ENCODE peak calls at places on chromosomes 2 and 18, in four cellular contexts. E is A549, D is K562, S is H1. X is an unnamed sample.

GRCh38 chr18:8876887-8877286 is 171.5 kb downstream of the MTCL1 start:
- DNase-seq in E (no peak), S (no peak), D (no peak), X (no peak)

GRCh38 chr2:225192869-225193268 is 150.6 kb upstream of the DOCK10 start:
- DNase-seq in E (no peak), S (no peak), D (no peak), X (no peak)

GRCh38 chr18:55650363-55650870 is 62.4 kb upstream of the TCF4 start:
- DNase-seq in E (no peak), S (no peak), D (no peak), X (no peak)

GRCh38 chr18:76621782-76622495 is 126.9 kb upstream of the ZNF516 start:
- DNase-seq in E (no peak), S (no peak), D (no peak), X (no peak)

GRCh38 chr18:5066380-5066977 is 130.6 kb downstream of the AKAIN1 start:
- DNase-seq in S (peak), D (peak), E (no peak), X (peak)

GRCh38 chr2:79935771-79936657 is 368.5 kb downstream of the LRRTM1 start:
- DNase-seq in S (peak), D (peak), E (peak), X (peak)

GRCh38 chr2:233831011-233831721 is 23.2 kb downstream of the HJURP start:
- DNase-seq in E (no peak), S (no peak), D (no peak), X (no peak)

GRCh38 chr2:64203131-64204005 is 59.1 kb upstream of the PELI1 start:
- DNase-seq in E (no peak), D (no peak), S (no peak), X (no peak)

GRCh38 chr2:211455225-211455841 is 898.9 kb downstream of the CPS1 start:
- DNase-seq in S (no peak), D (peak), E (peak), X (peak)

GRCh38 chr2:151999058-151999457 is 99.8 kb downstream of the CACNB4 start:
- DNase-seq in D (peak), S (no peak), E (peak), X (peak)

GRCh38 chr2:170886391-170886790 is 42.7 kb upstream of the GORASP2 start:
- DNase-seq in E (no peak), S (no peak), D (no peak), X (no peak)

GRCh38 chr2:16055848-16056580 is 115.7 kb downstream of the MYCN start:
- DNase-seq in E (no peak), D (no peak), S (no peak), X (no peak)

GRCh38 chr2:61252031-61252430 is 90.0 kb downstream of the C2orf74 start:
- DNase-seq in E (no peak), D (no peak), S (no peak), X (no peak)
- TF ChIP-seq PHF8 in E (no peak), D (no peak), S (no peak), X (no peak)

DNA sequence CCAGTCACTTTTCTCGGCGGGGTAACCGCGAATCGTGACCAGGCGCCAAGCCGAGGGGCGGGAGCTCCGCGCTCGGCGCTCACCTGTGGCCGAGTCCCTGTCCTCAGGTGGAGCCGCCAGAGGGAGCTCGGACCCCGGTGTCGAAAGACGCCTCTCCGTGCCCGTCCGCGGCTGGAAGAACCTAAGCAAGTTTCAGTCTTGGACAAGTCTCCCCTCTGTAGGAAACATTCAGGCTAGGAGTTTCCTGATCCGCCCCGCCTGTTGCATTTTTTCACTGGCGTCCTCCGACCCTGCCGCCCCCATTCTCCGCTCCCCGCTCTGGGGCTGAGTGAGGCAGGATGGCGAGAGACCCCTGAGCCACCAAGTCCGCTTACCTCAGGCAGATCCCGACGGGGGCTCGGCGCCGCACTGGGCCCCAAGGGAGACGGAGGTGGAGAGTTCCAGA is 511 bp downstream of the DSEL start:
- DNase-seq in D (peak), S (no peak), E (peak), X (peak)
- TF ChIP-seq CTCF in D (peak), S (peak), E (peak), X (peak)

DNA sequence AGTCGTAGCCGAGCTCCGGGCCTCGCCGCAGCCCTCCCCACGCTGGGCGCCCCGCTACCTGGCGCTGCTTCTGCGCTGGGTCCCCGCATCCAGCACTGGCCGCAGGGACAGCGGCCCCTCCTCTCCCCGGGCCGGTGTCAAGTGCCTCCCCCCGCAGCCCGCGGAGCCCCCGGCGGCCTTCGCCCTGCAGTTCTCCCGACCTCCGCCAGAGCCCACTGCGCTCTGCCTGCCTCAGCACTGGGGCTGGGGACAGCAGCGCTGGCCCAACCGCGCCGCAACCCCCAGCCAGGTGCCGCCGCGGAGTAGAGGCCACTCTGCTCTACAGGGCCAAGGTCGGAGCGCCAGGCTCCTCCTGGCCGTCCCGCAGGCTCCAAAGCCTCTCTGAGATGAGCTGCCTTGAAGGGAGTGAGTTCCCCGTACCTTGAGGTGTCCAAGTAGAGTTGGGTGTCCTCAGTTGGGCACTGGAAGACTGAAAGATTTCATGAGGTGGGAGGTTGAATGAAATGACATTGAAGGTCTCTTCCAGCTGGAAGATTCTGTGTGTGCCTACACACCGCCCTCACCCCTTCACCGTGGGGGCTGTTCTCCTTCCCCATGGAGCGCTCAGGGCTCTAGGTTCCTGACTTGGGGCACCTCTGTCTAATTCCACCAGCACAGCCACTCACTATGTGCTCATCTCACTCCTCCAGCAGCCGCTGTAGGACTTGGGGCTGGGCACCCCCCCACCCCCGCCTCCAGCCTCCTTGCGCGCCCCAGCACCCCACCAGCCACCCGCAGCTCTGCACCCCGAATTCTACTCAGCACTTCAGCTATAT is 854 bp upstream of the DNMT3A start:
- DNase-seq in S (peak), E (peak), D (peak), X (peak)
- TF ChIP-seq PHF8 in S (peak), E (no peak), D (no peak), X (peak)

DNA sequence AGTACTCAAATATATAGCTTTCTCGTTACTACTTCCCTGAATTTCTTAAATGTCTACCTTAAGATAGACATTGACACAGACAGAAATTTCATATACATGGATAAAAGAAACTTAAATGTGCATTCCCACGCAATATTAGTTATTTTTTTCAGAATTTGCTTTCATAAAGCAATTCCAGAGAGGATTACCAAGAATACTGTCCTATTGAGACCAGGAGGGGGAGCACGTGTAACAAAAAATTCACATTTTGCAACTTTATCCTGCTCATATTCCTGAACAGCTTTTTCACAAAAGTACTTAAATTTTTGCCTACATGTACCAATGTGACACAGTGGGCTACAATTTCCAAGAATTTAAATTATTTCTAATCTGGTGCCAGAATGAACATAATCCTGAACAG is 30.7 kb upstream of the ERCC3 start:
- DNase-seq in D (peak), E (peak), S (no peak), X (peak)
- TF ChIP-seq CTCF in D (peak), E (peak), S (peak), X (peak)

DNA sequence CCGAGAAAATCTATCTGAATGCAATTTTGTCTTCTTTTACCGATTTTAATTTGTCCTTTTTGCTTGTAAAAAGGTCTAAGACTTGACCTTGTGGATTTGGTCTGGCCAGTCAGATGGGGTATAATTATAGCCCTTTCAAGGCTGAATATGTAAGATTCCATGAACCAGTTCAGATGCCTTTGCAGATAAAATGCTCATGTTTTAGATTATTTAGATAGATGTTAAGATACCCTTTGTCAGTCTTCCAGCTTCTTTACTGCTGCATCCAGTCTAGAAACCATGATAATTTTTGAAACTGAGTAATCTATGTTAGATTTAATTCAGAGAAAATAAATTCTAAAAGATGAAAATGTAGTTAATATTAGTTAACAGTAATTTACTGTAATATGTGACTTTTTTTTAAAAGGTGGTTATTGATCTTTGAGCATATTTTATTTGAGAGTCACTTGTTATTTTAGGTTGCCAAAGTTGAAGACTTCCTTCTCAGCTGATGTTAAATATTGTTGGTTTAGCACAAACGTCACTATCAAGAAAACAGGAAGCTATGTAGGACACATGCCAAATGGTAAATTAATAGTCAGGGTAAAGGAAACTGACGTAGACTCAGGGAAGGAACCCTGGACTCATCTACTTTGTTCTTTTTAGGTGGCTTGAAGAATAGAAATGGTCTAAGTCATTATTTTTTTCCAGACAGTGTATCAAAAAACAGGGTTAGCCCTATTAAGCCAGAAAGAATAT is 29.8 kb downstream of the BABAM2 start:
- DNase-seq in E (peak), D (no peak), S (no peak), X (peak)
- TF ChIP-seq PHF8 in E (no peak), D (no peak), S (no peak), X (no peak)

GRCh38 chr2:46818819-46819218 is 96.8 kb downstream of the MCFD2 start:
- DNase-seq in S (no peak), E (no peak), D (no peak), X (no peak)
- TF ChIP-seq CTCF in S (no peak), E (no peak), D (no peak), X (no peak)

DNA sequence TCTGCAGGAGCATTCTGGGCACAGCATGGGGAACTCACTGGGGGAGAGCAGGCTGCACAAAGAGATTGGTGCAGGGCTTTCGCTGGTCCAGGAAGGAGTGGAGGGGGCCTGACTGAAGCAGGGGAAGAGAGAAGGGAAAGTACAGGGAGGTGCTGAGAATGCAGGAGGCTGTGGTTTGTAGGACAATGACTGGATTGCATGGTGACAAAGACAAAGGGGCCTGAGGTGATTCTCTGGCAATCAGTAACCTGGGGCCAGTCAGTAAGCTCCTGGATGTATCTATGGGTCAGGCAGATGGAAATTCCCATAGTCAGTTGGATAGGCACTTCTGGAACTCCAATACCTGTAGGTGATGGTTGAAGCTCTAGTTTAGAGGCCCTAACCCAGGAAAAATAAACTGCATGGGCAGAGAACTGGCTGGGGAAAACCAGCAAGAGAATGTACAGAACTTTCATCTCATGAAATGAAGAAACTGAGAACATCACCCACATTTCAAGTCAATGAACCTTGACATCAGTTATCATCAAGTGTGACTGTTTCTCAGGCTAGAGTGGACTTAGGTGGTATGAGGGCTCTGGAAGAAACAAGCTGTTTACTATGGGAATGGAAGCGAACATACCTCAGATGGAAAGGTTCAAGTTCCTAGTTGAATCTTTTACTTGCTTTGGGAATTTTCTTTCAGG is 193.2 kb downstream of the TPGS2 start:
- DNase-seq in S (no peak), E (no peak), D (no peak), X (no peak)
- TF ChIP-seq PHF8 in S (no peak), E (no peak), D (no peak), X (no peak)